ENCODE peak calls at places on chromosome 20, in five cellular contexts. F, D, M, S and J are unnamed samples.

GRCh38 chr20:61719691-61720347 is 345.9 kb downstream of the TAF4 start:
- DNase-seq in M (no peak), S (no peak), D (no peak), F (no peak), J (no peak)

GRCh38 chr20:49835031-49835430 is 22.4 kb downstream of the SLC9A8 start:
- DNase-seq in S (no peak), D (no peak), F (no peak), M (no peak), J (no peak)

GRCh38 chr20:64107736-64108457 is 532 bp upstream of the NPBWR2 start:
- DNase-seq in D (no peak), S (no peak), F (no peak), M (no peak), J (no peak)

GRCh38 chr20:32695089-32695488 is 21.3 kb upstream of the C20orf203 start:
- DNase-seq in S (no peak), D (no peak), M (no peak), F (no peak), J (no peak)

GRCh38 chr20:53255102-53255710 is 283.0 kb downstream of the TSHZ2 start:
- DNase-seq in S (no peak), D (no peak), M (no peak), F (no peak), J (no peak)

GRCh38 chr20:12965880-12966270 is 42.9 kb upstream of the SPTLC3 start:
- DNase-seq in D (peak), F (no peak), M (no peak), S (no peak), J (no peak)

GRCh38 chr20:59455392-59456341 is 148.7 kb upstream of the PHACTR3 start:
- DNase-seq in S (peak), F (peak), M (peak), D (peak), J (no peak)

GRCh38 chr20:63498950-63499332 is at the start of gene EEF1A2:
- DNase-seq in D (no peak), S (peak), M (peak), F (no peak), J (no peak)

GRCh38 chr20:35314460-35315198 is 22.4 kb upstream of the FAM83C start:
- DNase-seq in F (no peak), S (no peak), D (no peak), M (no peak), J (no peak)

GRCh38 chr20:23244207-23244915 is 106.2 kb upstream of the NXT1 start:
- DNase-seq in D (no peak), F (no peak), M (no peak), S (no peak), J (no peak)

GRCh38 chr20:15654208-15654649 is 919.0 kb downstream of the KIF16B start:
- DNase-seq in M (peak), D (peak), S (no peak), F (no peak), J (no peak)

GRCh38 chr20:34022154-34022842 is 28.6 kb downstream of the RALY start:
- DNase-seq in F (no peak), M (peak), D (no peak), S (no peak), J (no peak)

GRCh38 chr20:53656653-53657288 is 63.1 kb upstream of the ZNF217 start:
- DNase-seq in S (no peak), F (no peak), M (peak), D (no peak), J (no peak)

GRCh38 chr20:18180815-18181214 is 43.2 kb downstream of the KAT14 start:
- DNase-seq in F (no peak), M (no peak), S (no peak), D (no peak), J (no peak)

GRCh38 chr20:12305555-12305954 is 387.9 kb downstream of the BTBD3 start:
- DNase-seq in F (no peak), M (no peak), D (no peak), S (no peak), J (no peak)

GRCh38 chr20:62504323-62504722 is 28.5 kb upstream of the GATA5 start:
- DNase-seq in M (no peak), S (no peak), F (no peak), D (no peak), J (no peak)